ENCODE peak calls at places on chromosomes 5 and 9, in nine cellular contexts. One of them, this sample, is unnamed.

GRCh38 chr5:149724130-149724850 is 5.8 kb upstream of the PPARGC1B start:
- DNase-seq in heart right ventricle: no peak
- DNase-seq in AG04450: no peak
- DNase-seq in GM06990: peak
- DNase-seq in RWPE1: no peak
- DNase-seq in GM23338: no peak
- DNase-seq in psoas muscle: no peak
- DNase-seq in cardiac fibroblast: no peak
- DNase-seq in thyroid gland: no peak
- DNase-seq in this sample: no peak

GRCh38 chr9:93288891-93289883 is 105.2 kb downstream of the WNK2 start:
- DNase-seq in heart right ventricle: no peak
- DNase-seq in AG04450: no peak
- DNase-seq in GM06990: no peak
- DNase-seq in RWPE1: peak
- DNase-seq in GM23338: peak
- DNase-seq in psoas muscle: peak
- DNase-seq in cardiac fibroblast: peak
- DNase-seq in thyroid gland: no peak
- DNase-seq in this sample: no peak

GRCh38 chr9:136686794-136687711 is at the start of gene AGPAT2:
- DNase-seq in heart right ventricle: peak
- DNase-seq in AG04450: no peak
- DNase-seq in GM06990: peak
- DNase-seq in RWPE1: peak
- DNase-seq in GM23338: peak
- DNase-seq in psoas muscle: peak
- DNase-seq in cardiac fibroblast: peak
- DNase-seq in thyroid gland: peak
- DNase-seq in this sample: peak

GRCh38 chr9:89204811-89205210 is 26.2 kb upstream of the SHC3 start:
- DNase-seq in heart right ventricle: no peak
- DNase-seq in AG04450: no peak
- DNase-seq in GM06990: no peak
- DNase-seq in RWPE1: no peak
- DNase-seq in GM23338: no peak
- DNase-seq in psoas muscle: no peak
- DNase-seq in cardiac fibroblast: no peak
- DNase-seq in thyroid gland: no peak
- DNase-seq in this sample: no peak

GRCh38 chr5:50667079-50667652 is 729 bp downstream of the PARP8 start:
- DNase-seq in heart right ventricle: peak
- DNase-seq in AG04450: no peak
- DNase-seq in GM06990: no peak
- DNase-seq in RWPE1: peak
- DNase-seq in GM23338: peak
- DNase-seq in psoas muscle: peak
- DNase-seq in cardiac fibroblast: peak
- DNase-seq in thyroid gland: peak
- DNase-seq in this sample: no peak

GRCh38 chr5:87413116-87413645 is 451 bp upstream of the CCNH start:
- DNase-seq in heart right ventricle: no peak
- DNase-seq in AG04450: no peak
- DNase-seq in GM06990: no peak
- DNase-seq in RWPE1: no peak
- DNase-seq in GM23338: peak
- DNase-seq in psoas muscle: no peak
- DNase-seq in cardiac fibroblast: no peak
- DNase-seq in thyroid gland: no peak
- DNase-seq in this sample: no peak

GRCh38 chr5:35735718-35736117 is 118.1 kb downstream of the SPEF2 start:
- DNase-seq in heart right ventricle: no peak
- DNase-seq in AG04450: no peak
- DNase-seq in GM06990: no peak
- DNase-seq in RWPE1: no peak
- DNase-seq in GM23338: no peak
- DNase-seq in psoas muscle: no peak
- DNase-seq in cardiac fibroblast: no peak
- DNase-seq in thyroid gland: no peak
- DNase-seq in this sample: no peak

GRCh38 chr5:7686794-7687193 is 164.1 kb downstream of the CFAP90 start:
- DNase-seq in heart right ventricle: no peak
- DNase-seq in AG04450: no peak
- DNase-seq in GM06990: no peak
- DNase-seq in RWPE1: no peak
- DNase-seq in GM23338: peak
- DNase-seq in psoas muscle: no peak
- DNase-seq in cardiac fibroblast: no peak
- DNase-seq in thyroid gland: no peak
- DNase-seq in this sample: no peak

GRCh38 chr5:119207105-119207504 is 136.2 kb downstream of the DMXL1 start:
- DNase-seq in heart right ventricle: no peak
- DNase-seq in AG04450: no peak
- DNase-seq in GM06990: no peak
- DNase-seq in RWPE1: no peak
- DNase-seq in GM23338: no peak
- DNase-seq in psoas muscle: no peak
- DNase-seq in cardiac fibroblast: no peak
- DNase-seq in thyroid gland: no peak
- DNase-seq in this sample: no peak
- TF ChIP-seq CTCF in heart right ventricle: no peak
- TF ChIP-seq CTCF in AG04450: no peak
- TF ChIP-seq CTCF in GM06990: no peak
- TF ChIP-seq CTCF in RWPE1: no peak
- TF ChIP-seq CTCF in GM23338: no peak
- TF ChIP-seq CTCF in psoas muscle: no peak
- TF ChIP-seq CTCF in cardiac fibroblast: no peak
- TF ChIP-seq CTCF in thyroid gland: no peak
- TF ChIP-seq CTCF in this sample: no peak

GRCh38 chr9:128552153-128552743 is at the start of gene SPTAN1:
- DNase-seq in heart right ventricle: peak
- DNase-seq in AG04450: peak
- DNase-seq in GM06990: peak
- DNase-seq in RWPE1: peak
- DNase-seq in GM23338: peak
- DNase-seq in psoas muscle: peak
- DNase-seq in cardiac fibroblast: peak
- DNase-seq in thyroid gland: peak
- DNase-seq in this sample: peak

GRCh38 chr9:128550226-128550625 is 2.2 kb upstream of the SPTAN1 start:
- DNase-seq in heart right ventricle: no peak
- DNase-seq in AG04450: no peak
- DNase-seq in GM06990: no peak
- DNase-seq in RWPE1: no peak
- DNase-seq in GM23338: no peak
- DNase-seq in psoas muscle: no peak
- DNase-seq in cardiac fibroblast: peak
- DNase-seq in thyroid gland: no peak
- DNase-seq in this sample: peak

GRCh38 chr9:128550770-128551651 is 1.4 kb upstream of the SPTAN1 start:
- DNase-seq in heart right ventricle: peak
- DNase-seq in AG04450: no peak
- DNase-seq in GM06990: no peak
- DNase-seq in RWPE1: no peak
- DNase-seq in GM23338: peak
- DNase-seq in psoas muscle: peak
- DNase-seq in cardiac fibroblast: peak
- DNase-seq in thyroid gland: peak
- DNase-seq in this sample: no peak

GRCh38 chr9:128552744-128553221 is 396 bp downstream of the SPTAN1 start:
- DNase-seq in heart right ventricle: peak
- DNase-seq in AG04450: no peak
- DNase-seq in GM06990: no peak
- DNase-seq in RWPE1: peak
- DNase-seq in GM23338: peak
- DNase-seq in psoas muscle: peak
- DNase-seq in cardiac fibroblast: peak
- DNase-seq in thyroid gland: peak
- DNase-seq in this sample: no peak

GRCh38 chr9:128551652-128552152 is 685 bp upstream of the SPTAN1 start:
- DNase-seq in heart right ventricle: no peak
- DNase-seq in AG04450: no peak
- DNase-seq in GM06990: no peak
- DNase-seq in RWPE1: no peak
- DNase-seq in GM23338: no peak
- DNase-seq in psoas muscle: no peak
- DNase-seq in cardiac fibroblast: peak
- DNase-seq in thyroid gland: no peak
- DNase-seq in this sample: no peak
- TF ChIP-seq CTCF in heart right ventricle: no peak
- TF ChIP-seq CTCF in AG04450: no peak
- TF ChIP-seq CTCF in GM06990: no peak
- TF ChIP-seq CTCF in RWPE1: no peak
- TF ChIP-seq CTCF in GM23338: no peak
- TF ChIP-seq CTCF in psoas muscle: no peak
- TF ChIP-seq CTCF in cardiac fibroblast: no peak
- TF ChIP-seq CTCF in thyroid gland: no peak
- TF ChIP-seq CTCF in this sample: no peak

GRCh38 chr9:106717686-106718085 is 145.3 kb upstream of the ZNF462 start:
- DNase-seq in heart right ventricle: no peak
- DNase-seq in AG04450: peak
- DNase-seq in GM06990: no peak
- DNase-seq in RWPE1: peak
- DNase-seq in GM23338: peak
- DNase-seq in psoas muscle: no peak
- DNase-seq in cardiac fibroblast: peak
- DNase-seq in thyroid gland: peak
- DNase-seq in this sample: no peak
- TF ChIP-seq CTCF in heart right ventricle: no peak
- TF ChIP-seq CTCF in AG04450: peak
- TF ChIP-seq CTCF in GM06990: no peak
- TF ChIP-seq CTCF in RWPE1: peak
- TF ChIP-seq CTCF in GM23338: peak
- TF ChIP-seq CTCF in psoas muscle: no peak
- TF ChIP-seq CTCF in cardiac fibroblast: peak
- TF ChIP-seq CTCF in thyroid gland: peak
- TF ChIP-seq CTCF in this sample: no peak

GRCh38 chr9:77897292-77897691 is 134.3 kb downstream of the GNAQ start:
- DNase-seq in heart right ventricle: peak
- DNase-seq in AG04450: no peak
- DNase-seq in GM06990: peak
- DNase-seq in RWPE1: no peak
- DNase-seq in GM23338: peak
- DNase-seq in psoas muscle: no peak
- DNase-seq in cardiac fibroblast: peak
- DNase-seq in thyroid gland: peak
- DNase-seq in this sample: no peak
- TF ChIP-seq CTCF in heart right ventricle: peak
- TF ChIP-seq CTCF in AG04450: peak
- TF ChIP-seq CTCF in GM06990: peak
- TF ChIP-seq CTCF in RWPE1: no peak
- TF ChIP-seq CTCF in GM23338: peak
- TF ChIP-seq CTCF in psoas muscle: peak
- TF ChIP-seq CTCF in cardiac fibroblast: peak
- TF ChIP-seq CTCF in thyroid gland: peak
- TF ChIP-seq CTCF in this sample: no peak

GRCh38 chr5:14366763-14367162 is 214.8 kb upstream of the OTULINL start:
- DNase-seq in heart right ventricle: no peak
- DNase-seq in AG04450: no peak
- DNase-seq in GM06990: no peak
- DNase-seq in RWPE1: no peak
- DNase-seq in GM23338: no peak
- DNase-seq in psoas muscle: no peak
- DNase-seq in cardiac fibroblast: no peak
- DNase-seq in thyroid gland: no peak
- DNase-seq in this sample: no peak

GRCh38 chr5:14364576-14365472 is 216.8 kb upstream of the OTULINL start:
- DNase-seq in heart right ventricle: no peak
- DNase-seq in AG04450: no peak
- DNase-seq in GM06990: no peak
- DNase-seq in RWPE1: peak
- DNase-seq in GM23338: peak
- DNase-seq in psoas muscle: no peak
- DNase-seq in cardiac fibroblast: no peak
- DNase-seq in thyroid gland: peak
- DNase-seq in this sample: no peak

GRCh38 chr5:14367364-14367763 is 214.2 kb upstream of the OTULINL start:
- DNase-seq in heart right ventricle: no peak
- DNase-seq in AG04450: no peak
- DNase-seq in GM06990: no peak
- DNase-seq in RWPE1: no peak
- DNase-seq in GM23338: no peak
- DNase-seq in psoas muscle: no peak
- DNase-seq in cardiac fibroblast: no peak
- DNase-seq in thyroid gland: no peak
- DNase-seq in this sample: no peak

GRCh38 chr5:14364096-14364495 is 217.5 kb upstream of the OTULINL start:
- DNase-seq in heart right ventricle: no peak
- DNase-seq in AG04450: no peak
- DNase-seq in GM06990: no peak
- DNase-seq in RWPE1: no peak
- DNase-seq in GM23338: no peak
- DNase-seq in psoas muscle: no peak
- DNase-seq in cardiac fibroblast: peak
- DNase-seq in thyroid gland: no peak
- DNase-seq in this sample: no peak

DNA sequence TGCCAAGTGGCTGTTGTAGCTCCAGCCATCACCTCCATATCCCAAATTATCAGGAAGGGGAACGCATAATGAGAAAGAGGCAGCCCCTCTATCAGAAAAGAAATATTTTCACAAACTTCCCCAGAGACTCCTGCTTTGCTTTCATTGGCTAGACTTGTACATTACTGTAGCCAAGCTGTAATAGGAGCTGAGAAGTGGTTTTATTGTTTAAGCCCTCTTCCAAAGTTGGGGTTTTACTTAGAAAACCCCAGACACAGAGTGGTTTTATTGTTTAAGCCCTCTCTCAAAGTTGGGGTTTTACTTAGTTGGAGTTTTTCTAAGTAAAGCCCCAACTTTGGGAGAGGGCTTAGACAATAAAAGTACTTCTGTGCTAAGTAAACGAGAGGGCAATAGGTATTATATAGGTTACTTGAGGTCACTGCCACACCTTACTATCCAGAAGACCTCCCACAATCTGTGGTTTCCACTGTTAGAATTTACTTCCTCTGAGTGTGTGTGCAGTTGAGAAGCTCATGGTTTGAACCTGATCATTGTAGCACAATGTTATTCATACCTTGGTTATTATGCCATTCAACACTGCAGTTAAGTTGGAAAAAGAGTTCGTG is 215.7 kb upstream of the OTULINL start:
- DNase-seq in heart right ventricle: no peak
- DNase-seq in AG04450: no peak
- DNase-seq in GM06990: no peak
- DNase-seq in RWPE1: no peak
- DNase-seq in GM23338: no peak
- DNase-seq in psoas muscle: no peak
- DNase-seq in cardiac fibroblast: no peak
- DNase-seq in thyroid gland: no peak
- DNase-seq in this sample: no peak
- TF ChIP-seq CTCF in heart right ventricle: no peak
- TF ChIP-seq CTCF in AG04450: no peak
- TF ChIP-seq CTCF in GM06990: no peak
- TF ChIP-seq CTCF in RWPE1: no peak
- TF ChIP-seq CTCF in GM23338: no peak
- TF ChIP-seq CTCF in psoas muscle: no peak
- TF ChIP-seq CTCF in cardiac fibroblast: no peak
- TF ChIP-seq CTCF in thyroid gland: no peak
- TF ChIP-seq CTCF in this sample: no peak

This sample was measured in natural killer cell.